ENCODE peak calls at places on chromosomes 6 and 20, in four cellular contexts. W is ELR; V is effector memory CD4-positive, alpha-beta T cell; X is renal cortical epithelial cell. S is an unnamed sample.

GRCh38 chr6:225121-225721 is 67.1 kb upstream of the DUSP22 start:
- DNase-seq in W (peak; percentile 12), V (no peak), X (no peak), S (no peak)

GRCh38 chr20:13111249-13111911 is 102.6 kb downstream of the SPTLC3 start:
- DNase-seq in W (no peak), V (no peak), X (no peak), S (no peak)

GRCh38 chr6:41411961-41412360 is 76.6 kb downstream of the NCR2 start:
- DNase-seq in W (no peak), V (no peak), X (peak; percentile 27), S (no peak)

GRCh38 chr6:116314218-116314617 is 34.5 kb upstream of the TSPYL1 start:
- DNase-seq in W (no peak), V (no peak), X (no peak), S (no peak)

GRCh38 chr20:36469973-36470372 is 71.3 kb upstream of the MYL9 start:
- DNase-seq in W (no peak), V (no peak), X (no peak), S (no peak)

GRCh38 chr6:121413831-121414368 is 21.5 kb upstream of the GJA1 start:
- DNase-seq in W (no peak), V (no peak), X (no peak), S (no peak)

GRCh38 chr20:43938932-43939761 is 24.5 kb downstream of the TOX2 start:
- DNase-seq in W (peak; percentile 99), V (no peak), X (peak; percentile 100), S (peak; percentile 97)

GRCh38 chr20:53061305-53061704 is 89.1 kb downstream of the TSHZ2 start:
- DNase-seq in W (no peak), V (no peak), X (no peak), S (no peak)

GRCh38 chr6:30703821-30704220 is 13.0 kb upstream of the NRM start:
- DNase-seq in W (no peak), V (no peak), X (no peak), S (no peak)

GRCh38 chr6:143501851-143502250 is 9.7 kb downstream of the FUCA2 start:
- DNase-seq in W (no peak), V (no peak), X (no peak), S (no peak)

GRCh38 chr6:92864966-92865555 is 554.3 kb downstream of the EPHA7 start:
- DNase-seq in W (no peak), V (no peak), X (no peak), S (no peak)

GRCh38 chr6:7006536-7007191 is 101.1 kb upstream of the RREB1 start:
- DNase-seq in W (no peak), V (no peak), X (no peak), S (no peak)

S was measured in amniotic stem cell.